ENCODE peak calls at places on chromosomes 3 and 15, in four cellular contexts. M, J, E and C are unnamed samples. For H3K4me1, the result is how much of the 10 kb centered on the place peaks cover.

GRCh38 chr15:59567369-59567768 is 44.2 kb upstream of the GCNT3 start:
- DNase-seq in M (no peak), J (peak), E (no peak), C (no peak)

GRCh38 chr3:139324456-139324855 is 19.4 kb upstream of the MRPS22 start:
- DNase-seq in M (no peak), J (no peak), E (no peak), C (no peak)

GRCh38 chr15:90038639-90039095 is 37.5 kb downstream of the ZNF710 start:
- DNase-seq in M (peak), J (peak), E (no peak), C (no peak)

GRCh38 chr3:38533285-38533994 is 37.3 kb downstream of the EXOG start:
- DNase-seq in M (no peak), J (no peak), E (no peak), C (no peak)

GRCh38 chr3:160133757-160134156 is 91.5 kb upstream of the C3orf80 start:
- DNase-seq in M (no peak), J (peak), E (peak), C (no peak)

GRCh38 chr3:44019736-44020135 is 221.9 kb upstream of the TOPAZ1 start:
- DNase-seq in M (no peak), J (no peak), E (peak), C (no peak)

GRCh38 chr15:40286061-40286532 is 3.2 kb upstream of the ANKRD63 start:
- DNase-seq in M (no peak), J (no peak), E (no peak), C (no peak)

GRCh38 chr3:172958565-172958964 is 182.5 kb downstream of the SPATA16 start:
- DNase-seq in M (no peak), J (no peak), E (no peak), C (no peak)

GRCh38 chr3:45881031-45882022 is 5.0 kb upstream of the CCR9 start:
- DNase-seq in M (peak), J (peak), E (no peak), C (no peak)

GRCh38 chr3:127735767-127736693 is 63.3 kb downstream of the ABTB1 start:
- DNase-seq in M (peak), J (no peak), E (no peak), C (no peak)

GRCh38 chr3:31962801-31963205 is 18.3 kb downstream of the OSBPL10 start:
- DNase-seq in M (no peak), J (peak), E (no peak), C (no peak)

GRCh38 chr3:8639585-8639984 is 5.0 kb downstream of the SSUH2 start:
- DNase-seq in M (no peak), J (no peak), E (no peak), C (no peak)

GRCh38 chr3:114519415-114519814 is 225.6 kb downstream of the TIGIT start:
- DNase-seq in M (no peak), J (no peak), E (peak), C (peak)

GRCh38 chr3:194928831-194929594 is 243.3 kb downstream of the FAM43A start:
- DNase-seq in M (no peak), J (no peak), E (peak), C (no peak)

GRCh38 chr3:194930439-194931204 is 244.9 kb downstream of the FAM43A start:
- DNase-seq in M (no peak), J (peak), E (peak), C (no peak)

GRCh38 chr3:194933465-194933864 is 247.8 kb downstream of the FAM43A start:
- DNase-seq in M (no peak), J (no peak), E (peak), C (no peak)

GRCh38 chr3:194928183-194928736 is 242.6 kb downstream of the FAM43A start:
- DNase-seq in M (no peak), J (peak), E (no peak), C (no peak)

GRCh38 chr3:194931366-194931765 is 245.7 kb downstream of the FAM43A start:
- DNase-seq in M (no peak), J (no peak), E (no peak), C (no peak)
- H3K27ac ChIP-seq in M (no peak), J (no peak), E (no peak), C (no peak)

GRCh38 chr15:75672111-75672602 is 24.4 kb downstream of the SNX33 start:
- DNase-seq in M (no peak), J (no peak), E (no peak), C (no peak)

GRCh38 chr15:75671684-75672083 is 24.0 kb downstream of the SNX33 start:
- DNase-seq in M (no peak), J (no peak), E (no peak), C (no peak)

GRCh38 chr15:75669191-75669878 is 21.6 kb downstream of the SNX33 start:
- DNase-seq in M (no peak), J (peak), E (no peak), C (no peak)

GRCh38 chr15:75666823-75667501 is 19.2 kb downstream of the SNX33 start:
- DNase-seq in M (peak), J (peak), E (no peak), C (no peak)

DNA sequence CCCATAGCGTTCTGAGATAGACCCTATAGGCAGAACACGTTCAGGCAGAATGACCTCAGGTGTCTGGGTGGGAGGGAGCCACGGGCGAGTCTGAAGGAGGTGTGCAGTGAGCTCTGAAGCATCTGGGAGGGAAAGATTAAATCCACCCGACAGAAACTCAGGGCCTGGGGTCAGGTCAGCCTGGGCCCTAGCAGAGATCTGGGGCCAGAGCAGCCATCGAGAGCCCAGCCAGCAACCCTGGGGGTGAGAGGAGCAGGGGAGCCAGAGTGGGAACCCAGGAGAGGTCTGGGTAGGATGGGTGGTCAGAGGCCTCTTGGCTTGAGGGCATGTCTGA is 22.1 kb downstream of the SNX33 start:
- DNase-seq in M (no peak), J (no peak), E (no peak), C (no peak)
- H3K4me1 ChIP-seq in M (under half), J (half or more), E (under half), C (under half)

GRCh38 chr15:68207176-68207935 is 2.2 kb upstream of the CALML4 start:
- DNase-seq in M (peak), J (no peak), E (peak), C (no peak)
- H3K27ac ChIP-seq in M (no peak), J (no peak), E (peak), C (no peak)

GRCh38 chr3:111738790-111739189 is 120.3 kb upstream of the PHLDB2 start:
- DNase-seq in M (no peak), J (no peak), E (no peak), C (no peak)
- H3K4me1 ChIP-seq in M (under half), J (half or more), E (under half), C (under half)

GRCh38 chr3:15086263-15086662 is 12.7 kb downstream of the RBSN start:
- DNase-seq in M (no peak), J (no peak), E (no peak), C (no peak)

GRCh38 chr3:15083190-15083700 is 15.7 kb downstream of the RBSN start:
- DNase-seq in M (no peak), J (no peak), E (no peak), C (no peak)

GRCh38 chr3:15086699-15087098 is 12.2 kb downstream of the RBSN start:
- DNase-seq in M (no peak), J (no peak), E (no peak), C (no peak)

GRCh38 chr3:15079083-15079482 is 14.0 kb upstream of the MRPS25 start:
- DNase-seq in M (no peak), J (no peak), E (no peak), C (no peak)

DNA sequence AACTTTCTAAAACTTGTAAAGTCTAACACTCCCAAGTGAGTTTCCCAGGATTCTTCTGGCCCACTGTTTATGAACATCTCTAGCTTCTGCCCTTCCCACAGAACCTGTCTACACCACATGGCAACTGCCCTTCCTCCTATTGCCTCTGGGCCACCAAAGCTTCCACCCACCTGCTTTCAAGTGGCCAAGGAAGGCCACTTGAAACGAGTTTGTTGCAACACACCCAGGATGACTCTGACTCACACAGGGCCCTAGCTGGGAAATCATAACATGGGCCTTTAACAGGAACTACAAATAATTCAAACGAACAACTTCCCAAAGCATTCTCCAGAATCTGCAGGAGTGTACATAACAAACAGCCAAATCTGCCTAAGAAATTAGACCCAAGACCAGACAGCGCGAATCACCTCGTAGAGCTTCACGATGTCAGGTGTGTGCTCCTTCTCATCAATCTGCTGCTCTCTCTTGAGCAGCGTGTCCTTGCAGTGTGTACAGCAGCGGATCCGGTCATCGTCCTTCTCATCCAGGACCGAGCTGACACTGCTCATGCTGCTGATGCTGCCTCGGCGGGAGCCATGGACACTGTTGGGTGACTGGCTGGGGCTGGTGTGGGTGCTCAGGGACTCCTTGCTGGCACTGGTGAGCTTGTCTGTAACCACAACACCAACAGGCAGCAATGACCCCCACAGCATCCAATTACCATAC is 16.8 kb downstream of the RBSN start:
- DNase-seq in M (no peak), J (peak), E (no peak), C (no peak)
- H3K27ac ChIP-seq in M (no peak), J (peak), E (no peak), C (no peak)

GRCh38 chr3:52233108-52233591 is 5.8 kb downstream of the TWF2 start:
- DNase-seq in M (no peak), J (no peak), E (no peak), C (no peak)
- H3K4me1 ChIP-seq in M (under half), J (under half), E (under half), C (half or more)

GRCh38 chr3:184372296-184372821 is 5.6 kb downstream of the THPO start:
- DNase-seq in M (no peak), J (no peak), E (no peak), C (no peak)

GRCh38 chr3:184368804-184369183 is 7.3 kb downstream of the POLR2H start:
- DNase-seq in M (no peak), J (no peak), E (no peak), C (no peak)

GRCh38 chr3:184371570-184372018 is 6.4 kb downstream of the THPO start:
- DNase-seq in M (peak), J (peak), E (peak), C (peak)

GRCh38 chr3:184366619-184367321 is 5.3 kb downstream of the POLR2H start:
- DNase-seq in M (no peak), J (no peak), E (no peak), C (no peak)

DNA sequence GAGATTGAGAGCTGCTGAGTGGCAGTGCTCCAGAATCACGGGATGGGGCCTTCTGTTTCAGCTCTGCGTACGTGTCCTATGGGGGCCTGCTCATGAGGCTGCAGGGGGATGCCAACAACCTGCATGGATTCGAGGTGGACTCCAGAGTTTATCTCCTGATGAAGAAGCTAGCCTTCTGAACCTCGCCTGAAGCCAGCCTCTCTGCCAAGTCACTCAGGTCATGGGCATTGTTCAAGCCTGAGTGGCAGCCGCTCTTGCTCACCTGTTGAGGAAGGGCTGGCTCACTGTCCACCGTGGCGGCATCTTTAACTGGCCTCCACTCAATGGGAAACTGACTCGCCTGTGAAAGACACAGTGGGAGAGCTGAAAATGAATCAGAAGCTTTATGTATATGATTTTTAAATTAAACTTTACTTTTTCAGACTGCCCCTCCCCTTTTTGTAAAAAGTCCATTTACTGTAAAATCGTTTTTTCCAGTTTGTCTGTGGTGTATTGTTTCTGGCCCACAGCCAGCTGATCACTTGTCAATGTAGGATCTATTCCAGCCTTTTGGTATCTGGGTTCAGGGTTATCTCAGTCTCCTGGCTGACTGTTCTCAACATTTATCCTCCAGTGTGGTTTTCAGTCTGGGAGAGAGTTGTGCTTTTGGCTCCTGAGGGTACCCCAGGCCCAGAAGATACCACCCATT is 6.8 kb downstream of the POLR2H start:
- DNase-seq in M (no peak), J (no peak), E (no peak), C (no peak)
- H3K27ac ChIP-seq in M (no peak), J (no peak), E (no peak), C (no peak)

GRCh38 chr3:188205992-188206416 is 52.0 kb downstream of the LPP start:
- DNase-seq in M (peak), J (no peak), E (peak), C (no peak)
- H3K4me1 ChIP-seq in M (under half), J (under half), E (under half), C (under half)

DNA sequence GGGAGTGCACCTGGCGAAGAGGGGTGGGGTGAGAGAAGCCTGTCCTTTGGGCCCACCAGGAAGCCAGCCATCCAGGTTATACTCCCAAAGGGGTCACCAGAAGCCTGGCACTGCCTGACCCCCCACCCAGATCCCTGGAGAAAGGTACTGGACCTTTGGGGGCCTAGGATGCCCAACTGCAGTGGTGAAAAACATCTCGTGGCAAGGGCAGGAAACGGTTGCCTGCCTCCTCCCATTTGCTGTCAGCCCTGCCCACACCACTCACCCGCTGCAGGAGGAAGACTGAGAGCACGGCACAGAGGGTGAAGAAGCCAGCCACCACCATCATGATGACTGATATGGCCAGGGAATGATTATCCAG is 2.2 kb upstream of the ULK3 start:
- DNase-seq in M (peak), J (no peak), E (no peak), C (peak)
- H3K27ac ChIP-seq in M (peak), J (no peak), E (no peak), C (peak)

GRCh38 chr3:97686258-97686657 is 78.3 kb upstream of the ARL6 start:
- DNase-seq in M (no peak), J (no peak), E (no peak), C (no peak)
- H3K4me1 ChIP-seq in M (under half), J (under half), E (under half), C (under half)